ENCODE peak calls at places on chromosome 22, in four cellular contexts. One of them, this sample, is unnamed.

GRCh38 chr22:38028344-38029130 is 28.7 kb upstream of the PICK1 start:
- DNase-seq in Kasumi-1: no peak
- DNase-seq in activated CD4-positive, alpha-beta T cell treated with anti-CD3 and anti-CD28 coated beads, Interleukin-2, amount 50 U/mL, for 1 hour: no peak
- DNase-seq in Daoy: no peak
- DNase-seq in this sample: no peak

GRCh38 chr22:39825661-39826102 is 67.9 kb downstream of the ENTHD1 start:
- DNase-seq in Kasumi-1: no peak
- DNase-seq in activated CD4-positive, alpha-beta T cell treated with anti-CD3 and anti-CD28 coated beads, Interleukin-2, amount 50 U/mL, for 1 hour: no peak
- DNase-seq in Daoy: no peak
- DNase-seq in this sample: no peak

GRCh38 chr22:43852605-43853327 is 9.5 kb downstream of the SULT4A1 start:
- DNase-seq in Kasumi-1: no peak
- DNase-seq in activated CD4-positive, alpha-beta T cell treated with anti-CD3 and anti-CD28 coated beads, Interleukin-2, amount 50 U/mL, for 1 hour: no peak
- DNase-seq in Daoy: no peak
- DNase-seq in this sample: no peak

GRCh38 chr22:44146088-44146861 is 34.5 kb upstream of the PARVG start:
- DNase-seq in Kasumi-1: no peak
- DNase-seq in activated CD4-positive, alpha-beta T cell treated with anti-CD3 and anti-CD28 coated beads, Interleukin-2, amount 50 U/mL, for 1 hour: no peak
- DNase-seq in Daoy: no peak
- DNase-seq in this sample: no peak

GRCh38 chr22:47352920-47353700 is 590.7 kb downstream of the TBC1D22A start:
- DNase-seq in Kasumi-1: no peak
- DNase-seq in activated CD4-positive, alpha-beta T cell treated with anti-CD3 and anti-CD28 coated beads, Interleukin-2, amount 50 U/mL, for 1 hour: no peak
- DNase-seq in Daoy: no peak
- DNase-seq in this sample: no peak

GRCh38 chr22:43886231-43886630 is 5.6 kb downstream of the PNPLA5 start:
- DNase-seq in Kasumi-1: no peak
- DNase-seq in activated CD4-positive, alpha-beta T cell treated with anti-CD3 and anti-CD28 coated beads, Interleukin-2, amount 50 U/mL, for 1 hour: no peak
- DNase-seq in Daoy: no peak
- DNase-seq in this sample: no peak

GRCh38 chr22:24954114-24954463 is 1.6 kb downstream of the KIAA1671 start:
- DNase-seq in Kasumi-1: no peak
- DNase-seq in activated CD4-positive, alpha-beta T cell treated with anti-CD3 and anti-CD28 coated beads, Interleukin-2, amount 50 U/mL, for 1 hour: no peak
- DNase-seq in Daoy: peak; percentile 29
- DNase-seq in this sample: no peak

GRCh38 chr22:46069518-46070214 is 80.7 kb upstream of the PPARA start:
- DNase-seq in Kasumi-1: peak; percentile 76
- DNase-seq in activated CD4-positive, alpha-beta T cell treated with anti-CD3 and anti-CD28 coated beads, Interleukin-2, amount 50 U/mL, for 1 hour: peak; percentile 54
- DNase-seq in Daoy: peak; percentile 92
- DNase-seq in this sample: no peak

GRCh38 chr22:22897036-22897435 is 9.4 kb downstream of the IGLL5 start:
- DNase-seq in Kasumi-1: no peak
- DNase-seq in activated CD4-positive, alpha-beta T cell treated with anti-CD3 and anti-CD28 coated beads, Interleukin-2, amount 50 U/mL, for 1 hour: no peak
- DNase-seq in Daoy: no peak
- DNase-seq in this sample: no peak

GRCh38 chr22:24244144-24244787 is 616 bp downstream of the GGT5 start:
- DNase-seq in Kasumi-1: peak; percentile 39
- DNase-seq in activated CD4-positive, alpha-beta T cell treated with anti-CD3 and anti-CD28 coated beads, Interleukin-2, amount 50 U/mL, for 1 hour: no peak
- DNase-seq in Daoy: no peak
- DNase-seq in this sample: no peak

GRCh38 chr22:36860821-36861659 is at the start of gene NCF4:
- DNase-seq in Kasumi-1: peak; percentile 98
- DNase-seq in activated CD4-positive, alpha-beta T cell treated with anti-CD3 and anti-CD28 coated beads, Interleukin-2, amount 50 U/mL, for 1 hour: no peak
- DNase-seq in Daoy: no peak
- DNase-seq in this sample: no peak

GRCh38 chr22:49754674-49755590 is 72.7 kb downstream of the BRD1 start:
- DNase-seq in Kasumi-1: no peak
- DNase-seq in activated CD4-positive, alpha-beta T cell treated with anti-CD3 and anti-CD28 coated beads, Interleukin-2, amount 50 U/mL, for 1 hour: no peak
- DNase-seq in Daoy: no peak
- DNase-seq in this sample: no peak

GRCh38 chr22:44542561-44543222 is 44.7 kb upstream of the RTL6 start:
- DNase-seq in Kasumi-1: no peak
- DNase-seq in activated CD4-positive, alpha-beta T cell treated with anti-CD3 and anti-CD28 coated beads, Interleukin-2, amount 50 U/mL, for 1 hour: no peak
- DNase-seq in Daoy: no peak
- DNase-seq in this sample: no peak

GRCh38 chr22:19218541-19219233 is 40.2 kb upstream of the SLC25A1 start:
- DNase-seq in Kasumi-1: no peak
- DNase-seq in activated CD4-positive, alpha-beta T cell treated with anti-CD3 and anti-CD28 coated beads, Interleukin-2, amount 50 U/mL, for 1 hour: no peak
- DNase-seq in Daoy: no peak
- DNase-seq in this sample: no peak

GRCh38 chr22:35437038-35437437 is 37.1 kb downstream of the MCM5 start:
- DNase-seq in Kasumi-1: no peak
- DNase-seq in activated CD4-positive, alpha-beta T cell treated with anti-CD3 and anti-CD28 coated beads, Interleukin-2, amount 50 U/mL, for 1 hour: no peak
- DNase-seq in Daoy: peak; percentile 27
- DNase-seq in this sample: peak; percentile 50

GRCh38 chr22:32880061-32880460 is 78.6 kb downstream of the TIMP3 start:
- DNase-seq in Kasumi-1: no peak
- DNase-seq in activated CD4-positive, alpha-beta T cell treated with anti-CD3 and anti-CD28 coated beads, Interleukin-2, amount 50 U/mL, for 1 hour: no peak
- DNase-seq in Daoy: peak; percentile 50
- DNase-seq in this sample: no peak

GRCh38 chr22:17266261-17266971 is 47.2 kb upstream of the ADA2 start:
- DNase-seq in Kasumi-1: peak; percentile 37
- DNase-seq in activated CD4-positive, alpha-beta T cell treated with anti-CD3 and anti-CD28 coated beads, Interleukin-2, amount 50 U/mL, for 1 hour: no peak
- DNase-seq in Daoy: peak; percentile 41
- DNase-seq in this sample: no peak

GRCh38 chr22:33829549-33830280 is 90.6 kb downstream of the LARGE1 start:
- DNase-seq in Kasumi-1: no peak
- DNase-seq in activated CD4-positive, alpha-beta T cell treated with anti-CD3 and anti-CD28 coated beads, Interleukin-2, amount 50 U/mL, for 1 hour: no peak
- DNase-seq in Daoy: no peak
- DNase-seq in this sample: no peak

GRCh38 chr22:42814215-42814614 is 42.9 kb downstream of the ARFGAP3 start:
- DNase-seq in Kasumi-1: peak; percentile 3
- DNase-seq in activated CD4-positive, alpha-beta T cell treated with anti-CD3 and anti-CD28 coated beads, Interleukin-2, amount 50 U/mL, for 1 hour: no peak
- DNase-seq in Daoy: no peak
- DNase-seq in this sample: no peak

GRCh38 chr22:41822289-41823057 is 10.4 kb upstream of the SREBF2 start:
- DNase-seq in Kasumi-1: peak; percentile 51
- DNase-seq in activated CD4-positive, alpha-beta T cell treated with anti-CD3 and anti-CD28 coated beads, Interleukin-2, amount 50 U/mL, for 1 hour: no peak
- DNase-seq in Daoy: peak; percentile 65
- DNase-seq in this sample: no peak

GRCh38 chr22:35301370-35301874 is 1.7 kb downstream of the TOM1 start:
- DNase-seq in Kasumi-1: peak; percentile 55
- DNase-seq in activated CD4-positive, alpha-beta T cell treated with anti-CD3 and anti-CD28 coated beads, Interleukin-2, amount 50 U/mL, for 1 hour: no peak
- DNase-seq in Daoy: peak; percentile 46
- DNase-seq in this sample: no peak

GRCh38 chr22:45879552-45879949 is 97.4 kb downstream of the WNT7B start:
- DNase-seq in Kasumi-1: no peak
- DNase-seq in activated CD4-positive, alpha-beta T cell treated with anti-CD3 and anti-CD28 coated beads, Interleukin-2, amount 50 U/mL, for 1 hour: no peak
- DNase-seq in Daoy: no peak
- DNase-seq in this sample: no peak